ENCODE peak calls at places on chromosomes 7 and 10, in nine cellular contexts. One of them, this sample, is unnamed.

GRCh38 chr7:128735433-128735832 is 3.7 kb upstream of the CALU start:
- DNase-seq in OCI-LY7: no peak
- DNase-seq in tibial artery: no peak
- DNase-seq in astrocyte of the spinal cord: no peak
- DNase-seq in neural progenitor cell: no peak
- DNase-seq in PC-3: no peak
- DNase-seq in thyroid gland: no peak
- DNase-seq in IMR-90: no peak
- DNase-seq in DND-41: no peak
- DNase-seq in this sample: no peak

GRCh38 chr7:142866361-142867096 is 11.7 kb downstream of the EPHB6 start:
- DNase-seq in OCI-LY7: peak
- DNase-seq in tibial artery: no peak
- DNase-seq in astrocyte of the spinal cord: no peak
- DNase-seq in neural progenitor cell: peak
- DNase-seq in PC-3: peak
- DNase-seq in thyroid gland: peak
- DNase-seq in IMR-90: no peak
- DNase-seq in DND-41: peak
- DNase-seq in this sample: peak

GRCh38 chr7:155557778-155558177 is 11.4 kb upstream of the CNPY1 start:
- DNase-seq in OCI-LY7: no peak
- DNase-seq in tibial artery: no peak
- DNase-seq in astrocyte of the spinal cord: no peak
- DNase-seq in neural progenitor cell: no peak
- DNase-seq in PC-3: no peak
- DNase-seq in thyroid gland: no peak
- DNase-seq in IMR-90: no peak
- DNase-seq in DND-41: no peak
- DNase-seq in this sample: no peak

GRCh38 chr10:86339226-86339865 is 27.2 kb downstream of the GRID1 start:
- DNase-seq in OCI-LY7: no peak
- DNase-seq in tibial artery: peak
- DNase-seq in astrocyte of the spinal cord: no peak
- DNase-seq in neural progenitor cell: no peak
- DNase-seq in PC-3: no peak
- DNase-seq in thyroid gland: no peak
- DNase-seq in IMR-90: no peak
- DNase-seq in DND-41: no peak
- DNase-seq in this sample: no peak

GRCh38 chr7:99201027-99201426 is 6.9 kb downstream of the KPNA7 start:
- DNase-seq in OCI-LY7: no peak
- DNase-seq in tibial artery: no peak
- DNase-seq in astrocyte of the spinal cord: peak
- DNase-seq in neural progenitor cell: no peak
- DNase-seq in PC-3: peak
- DNase-seq in thyroid gland: no peak
- DNase-seq in IMR-90: peak
- DNase-seq in DND-41: no peak
- DNase-seq in this sample: peak

GRCh38 chr7:133364959-133365680 is 112.2 kb downstream of the EXOC4 start:
- DNase-seq in OCI-LY7: no peak
- DNase-seq in tibial artery: no peak
- DNase-seq in astrocyte of the spinal cord: peak
- DNase-seq in neural progenitor cell: no peak
- DNase-seq in PC-3: no peak
- DNase-seq in thyroid gland: no peak
- DNase-seq in IMR-90: peak
- DNase-seq in DND-41: no peak
- DNase-seq in this sample: peak

GRCh38 chr10:90916392-90917110 is 4.3 kb downstream of the ANKRD1 start:
- DNase-seq in OCI-LY7: no peak
- DNase-seq in tibial artery: no peak
- DNase-seq in astrocyte of the spinal cord: no peak
- DNase-seq in neural progenitor cell: no peak
- DNase-seq in PC-3: no peak
- DNase-seq in thyroid gland: no peak
- DNase-seq in IMR-90: no peak
- DNase-seq in DND-41: no peak
- DNase-seq in this sample: no peak

GRCh38 chr7:92766461-92767003 is 69.8 kb downstream of the CDK6 start:
- DNase-seq in OCI-LY7: no peak
- DNase-seq in tibial artery: no peak
- DNase-seq in astrocyte of the spinal cord: peak
- DNase-seq in neural progenitor cell: no peak
- DNase-seq in PC-3: peak
- DNase-seq in thyroid gland: no peak
- DNase-seq in IMR-90: peak
- DNase-seq in DND-41: no peak
- DNase-seq in this sample: peak

GRCh38 chr10:71211053-71211452 is 1.3 kb upstream of the UNC5B start:
- DNase-seq in OCI-LY7: no peak
- DNase-seq in tibial artery: peak
- DNase-seq in astrocyte of the spinal cord: no peak
- DNase-seq in neural progenitor cell: no peak
- DNase-seq in PC-3: no peak
- DNase-seq in thyroid gland: no peak
- DNase-seq in IMR-90: no peak
- DNase-seq in DND-41: no peak
- DNase-seq in this sample: no peak

GRCh38 chr10:71211759-71212248 is 566 bp upstream of the UNC5B start:
- DNase-seq in OCI-LY7: no peak
- DNase-seq in tibial artery: no peak
- DNase-seq in astrocyte of the spinal cord: no peak
- DNase-seq in neural progenitor cell: no peak
- DNase-seq in PC-3: no peak
- DNase-seq in thyroid gland: no peak
- DNase-seq in IMR-90: no peak
- DNase-seq in DND-41: no peak
- DNase-seq in this sample: no peak

GRCh38 chr10:71213761-71214440 is 1.5 kb downstream of the UNC5B start:
- DNase-seq in OCI-LY7: no peak
- DNase-seq in tibial artery: peak
- DNase-seq in astrocyte of the spinal cord: peak
- DNase-seq in neural progenitor cell: peak
- DNase-seq in PC-3: no peak
- DNase-seq in thyroid gland: no peak
- DNase-seq in IMR-90: peak
- DNase-seq in DND-41: no peak
- DNase-seq in this sample: peak

GRCh38 chr10:71213127-71213616 is 802 bp downstream of the UNC5B start:
- DNase-seq in OCI-LY7: peak
- DNase-seq in tibial artery: peak
- DNase-seq in astrocyte of the spinal cord: peak
- DNase-seq in neural progenitor cell: peak
- DNase-seq in PC-3: peak
- DNase-seq in thyroid gland: peak
- DNase-seq in IMR-90: peak
- DNase-seq in DND-41: no peak
- DNase-seq in this sample: peak

DNA sequence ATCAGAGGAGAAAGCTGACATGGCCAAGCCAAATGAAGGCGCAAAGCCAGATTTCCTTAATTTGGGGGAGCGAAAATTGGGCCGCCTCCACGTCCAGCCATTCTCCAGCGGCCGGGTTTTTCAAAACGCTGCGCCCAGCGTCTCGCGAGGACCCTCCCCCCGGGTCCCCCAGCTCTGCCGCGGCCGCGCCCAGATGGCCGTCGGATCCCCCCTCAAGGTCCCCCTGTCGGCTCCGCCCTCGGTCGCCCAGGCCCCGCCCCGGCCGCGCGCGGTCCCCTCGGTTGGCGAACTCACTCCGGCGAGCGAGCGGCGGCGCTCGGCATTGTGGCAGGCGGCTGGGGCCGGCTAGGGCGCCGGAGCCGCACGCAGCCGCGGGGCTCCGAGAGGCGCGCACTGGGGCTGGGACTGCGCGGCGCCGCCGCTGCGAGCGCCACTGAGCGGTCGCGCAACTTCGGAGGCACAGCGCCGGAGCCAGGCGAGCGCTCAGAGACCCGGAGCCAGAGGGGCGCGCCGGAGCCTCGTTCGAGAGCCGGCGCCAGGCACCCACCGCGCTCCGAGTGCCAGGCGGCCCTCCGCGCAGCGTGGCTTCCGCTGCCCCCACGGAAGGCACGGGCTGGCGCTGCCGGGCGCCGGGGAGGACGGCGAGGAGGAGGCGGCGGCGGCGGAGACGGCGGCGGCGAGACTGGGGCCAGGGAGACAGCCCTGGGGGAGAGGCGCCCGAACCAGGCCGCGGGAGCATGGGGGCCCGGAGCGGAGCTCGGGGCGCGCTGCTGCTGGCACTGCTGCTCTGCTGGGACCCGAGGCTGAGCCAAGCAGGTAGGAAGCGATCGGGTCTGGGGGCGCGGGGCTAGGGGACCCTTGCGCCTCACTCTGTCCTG is at the start of gene UNC5B:
- DNase-seq in OCI-LY7: peak
- DNase-seq in tibial artery: peak
- DNase-seq in astrocyte of the spinal cord: peak
- DNase-seq in neural progenitor cell: peak
- DNase-seq in PC-3: peak
- DNase-seq in thyroid gland: peak
- DNase-seq in IMR-90: peak
- DNase-seq in DND-41: peak
- DNase-seq in this sample: peak
- TF ChIP-seq CTCF in OCI-LY7: peak
- TF ChIP-seq CTCF in tibial artery: peak
- TF ChIP-seq CTCF in astrocyte of the spinal cord: peak
- TF ChIP-seq CTCF in neural progenitor cell: peak
- TF ChIP-seq CTCF in PC-3: no peak
- TF ChIP-seq CTCF in thyroid gland: peak
- TF ChIP-seq CTCF in IMR-90: peak
- TF ChIP-seq CTCF in DND-41: peak
- TF ChIP-seq CTCF in this sample: no peak

GRCh38 chr10:2949948-2950354 is 117.4 kb upstream of the PFKP start:
- DNase-seq in OCI-LY7: no peak
- DNase-seq in tibial artery: no peak
- DNase-seq in astrocyte of the spinal cord: peak
- DNase-seq in neural progenitor cell: no peak
- DNase-seq in PC-3: peak
- DNase-seq in thyroid gland: no peak
- DNase-seq in IMR-90: peak
- DNase-seq in DND-41: no peak
- DNase-seq in this sample: no peak

GRCh38 chr10:2948127-2948854 is 119.1 kb upstream of the PFKP start:
- DNase-seq in OCI-LY7: no peak
- DNase-seq in tibial artery: no peak
- DNase-seq in astrocyte of the spinal cord: no peak
- DNase-seq in neural progenitor cell: no peak
- DNase-seq in PC-3: no peak
- DNase-seq in thyroid gland: no peak
- DNase-seq in IMR-90: no peak
- DNase-seq in DND-41: no peak
- DNase-seq in this sample: no peak

GRCh38 chr10:2950546-2950945 is 116.8 kb upstream of the PFKP start:
- DNase-seq in OCI-LY7: no peak
- DNase-seq in tibial artery: no peak
- DNase-seq in astrocyte of the spinal cord: no peak
- DNase-seq in neural progenitor cell: no peak
- DNase-seq in PC-3: no peak
- DNase-seq in thyroid gland: no peak
- DNase-seq in IMR-90: no peak
- DNase-seq in DND-41: no peak
- DNase-seq in this sample: no peak

GRCh38 chr10:2951235-2951835 is 116.0 kb upstream of the PFKP start:
- DNase-seq in OCI-LY7: no peak
- DNase-seq in tibial artery: no peak
- DNase-seq in astrocyte of the spinal cord: no peak
- DNase-seq in neural progenitor cell: no peak
- DNase-seq in PC-3: no peak
- DNase-seq in thyroid gland: no peak
- DNase-seq in IMR-90: no peak
- DNase-seq in DND-41: no peak
- DNase-seq in this sample: no peak

GRCh38 chr10:2949221-2949947 is 118.0 kb upstream of the PFKP start:
- DNase-seq in OCI-LY7: no peak
- DNase-seq in tibial artery: no peak
- DNase-seq in astrocyte of the spinal cord: no peak
- DNase-seq in neural progenitor cell: no peak
- DNase-seq in PC-3: no peak
- DNase-seq in thyroid gland: no peak
- DNase-seq in IMR-90: no peak
- DNase-seq in DND-41: no peak
- DNase-seq in this sample: no peak
- H3K4me3 ChIP-seq in OCI-LY7: no peak
- H3K4me3 ChIP-seq in tibial artery: no peak
- H3K4me3 ChIP-seq in astrocyte of the spinal cord: no peak
- H3K4me3 ChIP-seq in neural progenitor cell: no peak
- H3K4me3 ChIP-seq in PC-3: no peak
- H3K4me3 ChIP-seq in thyroid gland: no peak
- H3K4me3 ChIP-seq in IMR-90: no peak
- H3K4me3 ChIP-seq in DND-41: no peak
- H3K4me3 ChIP-seq in this sample: no peak

GRCh38 chr7:41708621-41709358 is 5.9 kb upstream of the INHBA start:
- DNase-seq in OCI-LY7: no peak
- DNase-seq in tibial artery: no peak
- DNase-seq in astrocyte of the spinal cord: no peak
- DNase-seq in neural progenitor cell: no peak
- DNase-seq in PC-3: no peak
- DNase-seq in thyroid gland: no peak
- DNase-seq in IMR-90: peak
- DNase-seq in DND-41: no peak
- DNase-seq in this sample: no peak

GRCh38 chr7:41710838-41711237 is 7.9 kb upstream of the INHBA start:
- DNase-seq in OCI-LY7: no peak
- DNase-seq in tibial artery: no peak
- DNase-seq in astrocyte of the spinal cord: no peak
- DNase-seq in neural progenitor cell: no peak
- DNase-seq in PC-3: no peak
- DNase-seq in thyroid gland: no peak
- DNase-seq in IMR-90: no peak
- DNase-seq in DND-41: no peak
- DNase-seq in this sample: no peak

GRCh38 chr7:41715000-41715399 is 12.1 kb upstream of the INHBA start:
- DNase-seq in OCI-LY7: no peak
- DNase-seq in tibial artery: no peak
- DNase-seq in astrocyte of the spinal cord: no peak
- DNase-seq in neural progenitor cell: no peak
- DNase-seq in PC-3: no peak
- DNase-seq in thyroid gland: no peak
- DNase-seq in IMR-90: no peak
- DNase-seq in DND-41: no peak
- DNase-seq in this sample: no peak

GRCh38 chr7:41709621-41710020 is 6.7 kb upstream of the INHBA start:
- DNase-seq in OCI-LY7: no peak
- DNase-seq in tibial artery: no peak
- DNase-seq in astrocyte of the spinal cord: peak
- DNase-seq in neural progenitor cell: no peak
- DNase-seq in PC-3: peak
- DNase-seq in thyroid gland: no peak
- DNase-seq in IMR-90: peak
- DNase-seq in DND-41: no peak
- DNase-seq in this sample: peak

DNA sequence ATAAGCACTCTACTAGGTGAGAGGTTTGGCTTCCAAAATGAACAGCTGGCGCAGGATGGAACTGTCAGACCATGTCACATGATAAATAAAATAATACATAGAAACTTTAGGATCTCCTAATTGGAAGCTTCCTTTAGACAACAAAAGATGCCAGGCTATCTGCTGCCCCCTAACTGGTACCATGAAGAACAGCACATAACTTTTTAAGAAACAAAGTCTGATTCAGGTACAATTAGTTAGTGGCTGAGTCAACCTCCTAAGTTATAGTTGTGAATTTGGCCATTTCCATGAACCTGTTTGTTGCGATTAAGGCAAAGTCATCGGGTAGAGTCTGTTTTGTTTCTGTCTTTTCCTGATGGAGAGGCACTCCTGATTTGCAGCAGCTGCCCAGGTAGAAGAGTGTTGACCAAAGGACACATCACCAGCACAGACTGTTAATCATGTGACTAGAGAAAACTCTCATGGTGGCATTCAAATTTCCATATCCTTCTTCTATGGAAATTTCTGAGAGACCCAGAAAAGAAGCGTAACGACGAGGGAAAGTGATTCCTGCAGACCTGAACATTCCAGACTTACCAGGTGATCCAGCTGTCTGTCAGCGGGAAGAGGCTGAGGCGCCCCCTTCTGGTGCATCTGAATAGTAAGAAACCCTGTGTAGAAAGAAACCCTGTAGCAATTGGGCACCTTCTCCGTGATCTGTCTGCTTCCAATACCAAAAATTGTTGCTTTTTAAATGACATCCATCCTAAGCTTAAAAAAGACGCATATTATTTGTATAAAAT is 8.6 kb upstream of the INHBA start:
- DNase-seq in OCI-LY7: peak
- DNase-seq in tibial artery: no peak
- DNase-seq in astrocyte of the spinal cord: no peak
- DNase-seq in neural progenitor cell: peak
- DNase-seq in PC-3: peak
- DNase-seq in thyroid gland: peak
- DNase-seq in IMR-90: peak
- DNase-seq in DND-41: peak
- DNase-seq in this sample: peak
- TF ChIP-seq CTCF in OCI-LY7: peak
- TF ChIP-seq CTCF in tibial artery: peak
- TF ChIP-seq CTCF in astrocyte of the spinal cord: peak
- TF ChIP-seq CTCF in neural progenitor cell: peak
- TF ChIP-seq CTCF in PC-3: peak
- TF ChIP-seq CTCF in thyroid gland: peak
- TF ChIP-seq CTCF in IMR-90: peak
- TF ChIP-seq CTCF in DND-41: peak
- TF ChIP-seq CTCF in this sample: peak

DNA sequence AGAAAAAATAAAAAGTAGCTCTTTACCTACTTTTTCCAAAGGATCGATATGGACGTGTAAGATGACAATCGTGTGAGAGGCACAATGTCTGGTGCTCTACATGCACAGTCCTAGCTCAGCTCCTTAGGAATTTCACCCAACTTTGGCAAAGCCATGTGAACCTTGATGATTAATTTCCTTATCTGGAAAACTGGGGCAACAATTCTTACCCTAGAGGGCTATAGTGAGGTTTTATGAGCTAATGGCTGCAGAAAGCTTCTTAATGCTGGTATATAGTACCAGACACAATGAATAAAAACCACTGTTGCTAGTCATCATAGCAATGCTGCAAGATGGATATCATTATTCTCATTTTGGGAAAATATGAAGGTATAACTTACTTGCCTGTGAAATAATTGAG is 202.7 kb downstream of the PARD3 start:
- DNase-seq in OCI-LY7: no peak
- DNase-seq in tibial artery: no peak
- DNase-seq in astrocyte of the spinal cord: no peak
- DNase-seq in neural progenitor cell: no peak
- DNase-seq in PC-3: peak
- DNase-seq in thyroid gland: no peak
- DNase-seq in IMR-90: no peak
- DNase-seq in DND-41: no peak
- DNase-seq in this sample: peak
- H3K4me3 ChIP-seq in OCI-LY7: no peak
- H3K4me3 ChIP-seq in tibial artery: no peak
- H3K4me3 ChIP-seq in astrocyte of the spinal cord: no peak
- H3K4me3 ChIP-seq in neural progenitor cell: no peak
- H3K4me3 ChIP-seq in PC-3: no peak
- H3K4me3 ChIP-seq in thyroid gland: no peak
- H3K4me3 ChIP-seq in IMR-90: no peak
- H3K4me3 ChIP-seq in DND-41: no peak
- H3K4me3 ChIP-seq in this sample: no peak

This sample was measured in fibroblast of pulmonary artery.